ENCODE peak calls at places on chromosomes 4 and X, in ten cellular contexts. One of them, this sample, is unnamed.

GRCh38 chr4:22458112-22458511 is 57.8 kb downstream of the ADGRA3 start:
- DNase-seq in GM04504: no peak
- DNase-seq in neuronal stem cell: no peak
- DNase-seq in stomach: no peak
- DNase-seq in T-helper 9 cell: no peak
- DNase-seq in DMS79: peak
- DNase-seq in thoracic aorta: no peak
- DNase-seq in dorsolateral prefrontal cortex: no peak
- DNase-seq in left colon: no peak
- DNase-seq in cardiac muscle cell: no peak
- DNase-seq in this sample: no peak

GRCh38 chrX:14291626-14292025 is 237.7 kb upstream of the GLRA2 start:
- DNase-seq in GM04504: no peak
- DNase-seq in neuronal stem cell: peak
- DNase-seq in stomach: no peak
- DNase-seq in T-helper 9 cell: no peak
- DNase-seq in DMS79: no peak
- DNase-seq in thoracic aorta: no peak
- DNase-seq in dorsolateral prefrontal cortex: no peak
- DNase-seq in left colon: no peak
- DNase-seq in cardiac muscle cell: no peak
- DNase-seq in this sample: no peak

GRCh38 chrX:153687121-153688039 is at the start of gene SLC6A8:
- DNase-seq in GM04504: peak
- DNase-seq in neuronal stem cell: no peak
- DNase-seq in stomach: peak
- DNase-seq in T-helper 9 cell: peak
- DNase-seq in DMS79: peak
- DNase-seq in thoracic aorta: no peak
- DNase-seq in dorsolateral prefrontal cortex: peak
- DNase-seq in left colon: peak
- DNase-seq in cardiac muscle cell: peak
- DNase-seq in this sample: no peak

GRCh38 chr4:35934370-35934981 is 309.8 kb downstream of the ARAP2 start:
- DNase-seq in GM04504: no peak
- DNase-seq in neuronal stem cell: peak
- DNase-seq in stomach: no peak
- DNase-seq in T-helper 9 cell: no peak
- DNase-seq in DMS79: no peak
- DNase-seq in thoracic aorta: no peak
- DNase-seq in dorsolateral prefrontal cortex: no peak
- DNase-seq in left colon: no peak
- DNase-seq in cardiac muscle cell: peak
- DNase-seq in this sample: no peak

GRCh38 chr4:85778809-85779124 is 303.8 kb downstream of the ARHGAP24 start:
- DNase-seq in GM04504: no peak
- DNase-seq in neuronal stem cell: no peak
- DNase-seq in stomach: no peak
- DNase-seq in T-helper 9 cell: no peak
- DNase-seq in DMS79: no peak
- DNase-seq in thoracic aorta: no peak
- DNase-seq in dorsolateral prefrontal cortex: no peak
- DNase-seq in left colon: no peak
- DNase-seq in cardiac muscle cell: no peak
- DNase-seq in this sample: peak

GRCh38 chr4:185849543-185850185 is 37.7 kb upstream of the SORBS2 start:
- DNase-seq in GM04504: no peak
- DNase-seq in neuronal stem cell: no peak
- DNase-seq in stomach: no peak
- DNase-seq in T-helper 9 cell: no peak
- DNase-seq in DMS79: no peak
- DNase-seq in thoracic aorta: no peak
- DNase-seq in dorsolateral prefrontal cortex: no peak
- DNase-seq in left colon: no peak
- DNase-seq in cardiac muscle cell: no peak
- DNase-seq in this sample: no peak

GRCh38 chr4:88870428-88870827 is 172.8 kb upstream of the NAP1L5 start:
- DNase-seq in GM04504: no peak
- DNase-seq in neuronal stem cell: no peak
- DNase-seq in stomach: no peak
- DNase-seq in T-helper 9 cell: no peak
- DNase-seq in DMS79: no peak
- DNase-seq in thoracic aorta: no peak
- DNase-seq in dorsolateral prefrontal cortex: no peak
- DNase-seq in left colon: no peak
- DNase-seq in cardiac muscle cell: no peak
- DNase-seq in this sample: no peak

GRCh38 chr4:89024051-89024675 is 32.8 kb downstream of the FAM13A start:
- DNase-seq in GM04504: peak
- DNase-seq in neuronal stem cell: peak
- DNase-seq in stomach: peak
- DNase-seq in T-helper 9 cell: peak
- DNase-seq in DMS79: peak
- DNase-seq in thoracic aorta: peak
- DNase-seq in dorsolateral prefrontal cortex: no peak
- DNase-seq in left colon: peak
- DNase-seq in cardiac muscle cell: peak
- DNase-seq in this sample: peak

GRCh38 chr4:37666625-37667071 is 19.5 kb downstream of the RELL1 start:
- DNase-seq in GM04504: peak
- DNase-seq in neuronal stem cell: no peak
- DNase-seq in stomach: peak
- DNase-seq in T-helper 9 cell: no peak
- DNase-seq in DMS79: no peak
- DNase-seq in thoracic aorta: peak
- DNase-seq in dorsolateral prefrontal cortex: no peak
- DNase-seq in left colon: peak
- DNase-seq in cardiac muscle cell: no peak
- DNase-seq in this sample: no peak

GRCh38 chr4:98778206-98778605 is 119.8 kb upstream of the TSPAN5 start:
- DNase-seq in GM04504: peak
- DNase-seq in neuronal stem cell: no peak
- DNase-seq in stomach: no peak
- DNase-seq in T-helper 9 cell: no peak
- DNase-seq in DMS79: no peak
- DNase-seq in thoracic aorta: no peak
- DNase-seq in dorsolateral prefrontal cortex: no peak
- DNase-seq in left colon: no peak
- DNase-seq in cardiac muscle cell: no peak
- DNase-seq in this sample: no peak